ENCODE peak calls at places on chromosome 11, in six cellular contexts. F is stimulated activated naive CD8-positive, alpha-beta T cell treated with anti-CD3 and anti-CD28 coated beads, Interleukin-15, Interleukin-2, amounts not matched to agents 100 U/mL and 50 U/mL, for 24 hours; V is AG09309; U is AG10803; N is fibroblast of lung; G is activated CD4-positive, alpha-beta T cell treated with anti-CD3 and anti-CD28 coated beads for 24 hours. C is an unnamed sample.

GRCh38 chr11:1197886-1198765 is 24.7 kb upstream of the MUC5B start:
- DNase-seq in F (no peak), V (no peak), U (no peak), N (no peak), G (no peak), C (peak; percentile 63)

GRCh38 chr11:2406476-2406875 is 5.9 kb downstream of the TSSC4 start:
- DNase-seq in F (no peak), V (no peak), U (no peak), N (no peak), G (no peak), C (no peak)

GRCh38 chr11:44865866-44866272 is 84.8 kb downstream of the TP53I11 start:
- DNase-seq in F (no peak), V (no peak), U (no peak), N (no peak), G (no peak), C (no peak)

GRCh38 chr11:112175596-112175947 is 260 bp downstream of the BCO2 start:
- DNase-seq in F (no peak), V (no peak), U (no peak), N (no peak), G (no peak), C (no peak)

GRCh38 chr11:28939381-28939780 is 831.2 kb downstream of the METTL15 start:
- DNase-seq in F (no peak), V (no peak), U (peak; percentile 64), N (peak; percentile 30), G (no peak), C (no peak)

GRCh38 chr11:45853616-45854219 is 6.4 kb downstream of the CRY2 start:
- DNase-seq in F (no peak), V (no peak), U (no peak), N (no peak), G (no peak), C (no peak)

GRCh38 chr11:37788141-37788877 is 1190.3 kb upstream of the RAG2 start:
- DNase-seq in F (no peak), V (no peak), U (peak; percentile 26), N (peak; percentile 98), G (no peak), C (no peak)

GRCh38 chr11:118618991-118619375 is 11.6 kb downstream of the PHLDB1 start:
- DNase-seq in F (no peak), V (no peak), U (peak; percentile 92), N (peak; percentile 94), G (no peak), C (peak; percentile 86)

GRCh38 chr11:126383301-126384052 is 28.0 kb downstream of the ST3GAL4 start:
- DNase-seq in F (no peak), V (no peak), U (no peak), N (no peak), G (no peak), C (no peak)

GRCh38 chr11:120546312-120547205 is 35.0 kb downstream of the GRIK4 start:
- DNase-seq in F (no peak), V (peak; percentile 88), U (peak; percentile 97), N (peak; percentile 98), G (no peak), C (peak; percentile 82)

GRCh38 chr11:120835601-120836228 is 188.2 kb upstream of the TBCEL start:
- DNase-seq in F (peak; percentile 32), V (no peak), U (no peak), N (peak; percentile 38), G (peak; percentile 7), C (no peak)

GRCh38 chr11:119903821-119904220 is 174.8 kb upstream of the NECTIN1 start:
- DNase-seq in F (no peak), V (no peak), U (no peak), N (no peak), G (no peak), C (no peak)

GRCh38 chr11:128628686-128629085 is 41.3 kb upstream of the ETS1 start:
- DNase-seq in F (no peak), V (no peak), U (no peak), N (no peak), G (no peak), C (no peak)

GRCh38 chr11:2289350-2289749 is 12.4 kb downstream of the C11orf21 start:
- DNase-seq in F (no peak), V (no peak), U (no peak), N (no peak), G (no peak), C (no peak)

GRCh38 chr11:121105851-121106250 is 4.8 kb downstream of the TECTA start:
- DNase-seq in F (no peak), V (no peak), U (no peak), N (no peak), G (no peak), C (no peak)